ENCODE peak calls at places on chromosomes 6 and 20, in four cellular contexts. One of them, this sample, is unnamed.

GRCh38 chr20:32440069-32440757 is 82.1 kb downstream of the ASXL1 start:
- DNase-seq in lower leg skin: peak; percentile 37
- DNase-seq in left ventricle myocardium inferior: no peak
- DNase-seq in endothelial cell: no peak
- DNase-seq in this sample: no peak

GRCh38 chr6:116287668-116288282 is 8.0 kb upstream of the TSPYL1 start:
- DNase-seq in endothelial cell: no peak
- DNase-seq in left ventricle myocardium inferior: no peak
- DNase-seq in lower leg skin: no peak
- DNase-seq in this sample: no peak

GRCh38 chr20:47664744-47665143 is 120.5 kb downstream of the SULF2 start:
- DNase-seq in lower leg skin: peak; percentile 76
- DNase-seq in endothelial cell: no peak
- DNase-seq in left ventricle myocardium inferior: no peak
- DNase-seq in this sample: no peak

GRCh38 chr6:168530653-168531071 is 89.7 kb downstream of the SMOC2 start:
- DNase-seq in endothelial cell: no peak
- DNase-seq in left ventricle myocardium inferior: no peak
- DNase-seq in lower leg skin: peak; percentile 34
- DNase-seq in this sample: no peak

GRCh38 chr6:830667-831327 is 137.9 kb upstream of the EXOC2 start:
- DNase-seq in endothelial cell: no peak
- DNase-seq in lower leg skin: no peak
- DNase-seq in left ventricle myocardium inferior: no peak
- DNase-seq in this sample: no peak

GRCh38 chr6:119351005-119351394 is 1.4 kb upstream of the MAN1A1 start:
- DNase-seq in endothelial cell: no peak
- DNase-seq in lower leg skin: no peak
- DNase-seq in left ventricle myocardium inferior: no peak
- DNase-seq in this sample: peak; percentile 45

GRCh38 chr6:159112714-159113113 is 56.5 kb upstream of the FNDC1 start:
- DNase-seq in left ventricle myocardium inferior: no peak
- DNase-seq in lower leg skin: no peak
- DNase-seq in endothelial cell: no peak
- DNase-seq in this sample: no peak

GRCh38 chr20:16261733-16262277 is 311.4 kb downstream of the KIF16B start:
- DNase-seq in lower leg skin: no peak
- DNase-seq in left ventricle myocardium inferior: no peak
- DNase-seq in endothelial cell: no peak
- DNase-seq in this sample: no peak

GRCh38 chr6:146041282-146041681 is 12.4 kb downstream of the GRM1 start:
- DNase-seq in endothelial cell: peak; percentile 51
- DNase-seq in left ventricle myocardium inferior: no peak
- DNase-seq in lower leg skin: no peak
- DNase-seq in this sample: no peak

GRCh38 chr20:63546686-63547483 is 664 bp downstream of the SRMS start:
- DNase-seq in left ventricle myocardium inferior: no peak
- DNase-seq in lower leg skin: no peak
- DNase-seq in endothelial cell: no peak
- DNase-seq in this sample: no peak

GRCh38 chr6:4489538-4489937 is 286.7 kb upstream of the CDYL start:
- DNase-seq in left ventricle myocardium inferior: no peak
- DNase-seq in lower leg skin: no peak
- DNase-seq in endothelial cell: no peak
- DNase-seq in this sample: no peak

GRCh38 chr20:50077818-50078601 is 34.9 kb downstream of the UBE2V1 start:
- DNase-seq in left ventricle myocardium inferior: no peak
- DNase-seq in lower leg skin: peak; percentile 80
- DNase-seq in endothelial cell: no peak
- DNase-seq in this sample: no peak

GRCh38 chr6:8074213-8074612 is 10.0 kb upstream of the BLOC1S5 start:
- DNase-seq in left ventricle myocardium inferior: no peak
- DNase-seq in lower leg skin: no peak
- DNase-seq in endothelial cell: no peak
- DNase-seq in this sample: no peak

GRCh38 chr20:37686762-37687477 is 6.9 kb upstream of the CTNNBL1 start:
- DNase-seq in lower leg skin: no peak
- DNase-seq in left ventricle myocardium inferior: no peak
- DNase-seq in endothelial cell: no peak
- DNase-seq in this sample: no peak

GRCh38 chr6:1496836-1497592 is 107.6 kb downstream of the FOXF2 start:
- DNase-seq in lower leg skin: no peak
- DNase-seq in left ventricle myocardium inferior: no peak
- DNase-seq in endothelial cell: no peak
- DNase-seq in this sample: no peak

GRCh38 chr20:36478137-36478905 is 63.0 kb upstream of the MYL9 start:
- DNase-seq in lower leg skin: no peak
- DNase-seq in endothelial cell: no peak
- DNase-seq in left ventricle myocardium inferior: no peak
- DNase-seq in this sample: no peak

GRCh38 chr20:64036346-64037198 is 590 bp downstream of the C20orf204 start:
- DNase-seq in left ventricle myocardium inferior: no peak
- DNase-seq in endothelial cell: no peak
- DNase-seq in lower leg skin: no peak
- DNase-seq in this sample: peak; percentile 74

GRCh38 chr6:15327271-15327670 is 81.4 kb downstream of the JARID2 start:
- DNase-seq in endothelial cell: no peak
- DNase-seq in left ventricle myocardium inferior: no peak
- DNase-seq in lower leg skin: no peak
- DNase-seq in this sample: no peak
- TF ChIP-seq CTCF in endothelial cell: no peak
- TF ChIP-seq CTCF in left ventricle myocardium inferior: peak; percentile 17
- TF ChIP-seq CTCF in lower leg skin: no peak
- TF ChIP-seq CTCF in this sample: peak; percentile 53

DNA sequence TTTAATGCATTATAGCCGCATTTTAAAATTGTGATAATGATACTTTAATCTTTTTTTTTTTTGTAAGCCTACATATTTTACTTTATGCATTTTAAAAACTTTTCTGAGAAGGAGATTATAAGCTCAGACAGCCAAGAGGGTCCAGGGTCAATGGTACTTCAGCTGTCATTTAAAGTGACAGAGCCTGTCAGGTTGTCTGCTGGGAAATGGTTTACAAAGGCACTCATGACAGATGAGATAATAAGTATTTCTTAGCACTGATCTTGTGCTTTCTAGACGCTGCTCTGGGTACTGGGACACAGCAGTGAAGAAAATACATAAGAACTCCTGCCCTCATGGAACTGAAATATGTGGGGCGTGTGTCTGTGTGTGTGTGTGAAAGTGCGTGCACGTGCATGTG is 19.6 kb downstream of the LAMP5 start:
- DNase-seq in left ventricle myocardium inferior: no peak
- DNase-seq in endothelial cell: no peak
- DNase-seq in lower leg skin: no peak
- DNase-seq in this sample: no peak
- TF ChIP-seq CTCF in left ventricle myocardium inferior: no peak
- TF ChIP-seq CTCF in endothelial cell: no peak
- TF ChIP-seq CTCF in lower leg skin: no peak
- TF ChIP-seq CTCF in this sample: no peak

DNA sequence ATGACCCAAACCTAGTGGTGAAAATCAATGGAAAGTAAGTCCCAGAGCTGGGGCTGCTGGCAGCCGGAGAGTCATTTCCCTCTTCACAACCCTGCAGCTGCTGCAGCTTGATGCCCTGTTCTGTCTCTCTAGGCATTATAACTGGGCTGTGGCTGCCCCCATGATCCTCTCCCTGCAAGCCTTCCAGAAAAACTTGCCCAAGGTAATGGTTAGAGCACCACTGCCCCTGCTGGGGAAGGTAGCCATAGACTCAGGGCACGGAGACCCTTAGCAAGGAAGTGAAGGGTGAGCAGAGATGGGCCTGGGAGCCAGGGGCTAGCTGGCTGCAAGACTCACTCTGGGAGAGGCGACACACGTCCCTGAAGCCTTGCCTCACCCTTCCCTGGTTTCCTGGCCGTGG is 12.0 kb downstream of the LPIN3 start:
- DNase-seq in left ventricle myocardium inferior: no peak
- DNase-seq in endothelial cell: no peak
- DNase-seq in lower leg skin: no peak
- DNase-seq in this sample: no peak
- TF ChIP-seq CTCF in left ventricle myocardium inferior: no peak
- TF ChIP-seq CTCF in endothelial cell: no peak
- TF ChIP-seq CTCF in lower leg skin: no peak
- TF ChIP-seq CTCF in this sample: no peak

DNA sequence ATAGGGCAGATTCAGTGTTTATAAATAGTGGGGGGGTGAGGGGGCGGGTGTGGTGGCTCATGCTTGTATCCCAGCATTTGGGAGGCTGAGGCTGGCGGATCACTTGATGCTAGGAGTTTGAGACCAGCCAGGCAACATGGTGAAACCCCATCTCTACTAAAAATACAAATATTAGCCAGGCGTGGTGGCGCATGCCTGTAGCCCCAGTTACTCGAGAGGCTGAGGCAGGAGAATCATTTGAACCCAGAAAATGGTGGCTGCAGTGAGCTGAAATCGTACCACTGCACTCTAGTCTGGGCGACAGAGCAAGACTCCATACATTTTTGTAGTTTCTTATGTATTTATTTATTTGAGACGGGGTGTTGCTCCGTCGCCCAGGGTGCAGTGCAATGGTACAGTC is 109.0 kb upstream of the ZNF217 start:
- DNase-seq in left ventricle myocardium inferior: no peak
- DNase-seq in endothelial cell: no peak
- DNase-seq in lower leg skin: no peak
- DNase-seq in this sample: no peak
- TF ChIP-seq CTCF in left ventricle myocardium inferior: no peak
- TF ChIP-seq CTCF in endothelial cell: no peak
- TF ChIP-seq CTCF in lower leg skin: no peak
- TF ChIP-seq CTCF in this sample: no peak

GRCh38 chr6:42909835-42910234 is 6.0 kb upstream of the PTCRA start:
- DNase-seq in lower leg skin: no peak
- DNase-seq in left ventricle myocardium inferior: no peak
- DNase-seq in endothelial cell: no peak
- DNase-seq in this sample: no peak

GRCh38 chr6:42907336-42907735 is 8.5 kb upstream of the PTCRA start:
- DNase-seq in endothelial cell: no peak
- DNase-seq in left ventricle myocardium inferior: no peak
- DNase-seq in lower leg skin: no peak
- DNase-seq in this sample: no peak

GRCh38 chr6:42915737-42916136 is at the start of gene PTCRA:
- DNase-seq in endothelial cell: no peak
- DNase-seq in lower leg skin: no peak
- DNase-seq in left ventricle myocardium inferior: no peak
- DNase-seq in this sample: peak; percentile 50

GRCh38 chr6:42914546-42914945 is 1.3 kb upstream of the PTCRA start:
- DNase-seq in left ventricle myocardium inferior: no peak
- DNase-seq in endothelial cell: no peak
- DNase-seq in lower leg skin: no peak
- DNase-seq in this sample: no peak

GRCh38 chr6:42911171-42912021 is 4.5 kb upstream of the PTCRA start:
- DNase-seq in left ventricle myocardium inferior: no peak
- DNase-seq in endothelial cell: peak; percentile 55
- DNase-seq in lower leg skin: no peak
- DNase-seq in this sample: no peak
- TF ChIP-seq CTCF in left ventricle myocardium inferior: no peak
- TF ChIP-seq CTCF in endothelial cell: no peak
- TF ChIP-seq CTCF in lower leg skin: no peak
- TF ChIP-seq CTCF in this sample: no peak

GRCh38 chr6:98839788-98840361 is 5.5 kb downstream of the POU3F2 start:
- DNase-seq in endothelial cell: peak; percentile 46
- DNase-seq in left ventricle myocardium inferior: no peak
- DNase-seq in lower leg skin: no peak
- DNase-seq in this sample: no peak
- TF ChIP-seq CTCF in endothelial cell: no peak
- TF ChIP-seq CTCF in left ventricle myocardium inferior: no peak
- TF ChIP-seq CTCF in lower leg skin: no peak
- TF ChIP-seq CTCF in this sample: peak; percentile 46

DNA sequence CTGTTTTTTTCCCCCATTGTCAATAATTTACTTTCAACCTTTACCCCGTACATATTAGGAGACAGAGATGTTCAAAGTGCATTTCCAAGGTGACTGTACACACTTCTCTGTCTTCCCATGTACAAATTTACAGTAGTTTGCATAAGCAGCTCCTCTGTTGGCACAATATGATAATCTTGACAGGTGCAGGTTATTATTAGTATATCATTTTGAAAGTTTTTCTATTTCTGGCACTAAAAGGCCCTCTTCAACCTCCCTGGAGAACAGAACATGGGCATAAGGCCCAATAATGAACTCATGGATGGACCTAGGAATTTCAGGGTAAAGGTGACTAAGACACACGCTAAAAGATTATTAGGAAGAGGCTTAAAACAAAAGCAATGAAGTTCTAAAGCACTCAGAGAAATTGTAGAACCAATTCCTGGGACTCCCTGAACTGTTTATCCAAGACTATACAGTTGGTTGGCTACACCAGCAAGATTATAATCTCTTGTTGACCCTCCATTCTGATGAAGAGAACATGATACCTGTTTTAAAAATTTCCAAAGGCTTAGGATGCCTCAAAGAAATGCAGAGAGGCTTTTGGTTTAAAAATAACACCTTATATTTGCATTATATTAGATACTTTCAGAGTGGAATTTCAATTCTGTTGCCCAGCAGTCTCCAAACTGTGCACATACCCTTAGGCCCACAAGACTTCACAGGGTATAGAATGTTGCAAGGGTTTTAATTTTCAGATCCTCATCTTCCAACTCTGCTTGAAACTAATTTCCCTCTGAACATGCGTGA is 1.1 kb downstream of the AIG1 start:
- DNase-seq in lower leg skin: no peak
- DNase-seq in left ventricle myocardium inferior: no peak
- DNase-seq in endothelial cell: no peak
- DNase-seq in this sample: no peak
- TF ChIP-seq CTCF in lower leg skin: no peak
- TF ChIP-seq CTCF in left ventricle myocardium inferior: no peak
- TF ChIP-seq CTCF in endothelial cell: no peak
- TF ChIP-seq CTCF in this sample: no peak

This sample was measured in GM13977.